ENCODE peak calls at places on chromosomes 16 and 17, in nine cellular contexts. H is SHP77; X is DMS79 treated with DMSO at 0.1 percent for 48 hours; L is nucleus accumbens; Y is cerebellar nuclear complex; Z is B cell; G is hippocampal formation; A is HuH-7.5; I is stimulated activated CD4-positive, alpha-beta T cell treated with anti-CD3 and anti-CD28 coated beads, Interleukin-4, amount 100 ng/mL, for 1 hour. S is an unnamed sample.

GRCh38 chr17:20116683-20117309 is 107.6 kb downstream of the SPECC1 start:
- DNase-seq in H (peak), Y (peak), X (peak), A (peak), I (peak), L (no peak), Z (peak), G (peak), S (no peak)

GRCh38 chr17:3890082-3890892 is 2.6 kb downstream of the CAMKK1 start:
- DNase-seq in A (no peak), Z (no peak), L (peak), X (peak), I (peak), G (no peak), Y (no peak), H (peak), S (peak)

GRCh38 chr17:62591323-62591722 is 36.1 kb upstream of the MRC2 start:
- DNase-seq in A (no peak), I (no peak), X (no peak), G (no peak), H (no peak), Y (no peak), Z (no peak), L (no peak), S (no peak)

GRCh38 chr17:77451271-77451893 is 310.6 kb downstream of the SEC14L1 start:
- DNase-seq in G (peak), Y (no peak), H (peak), L (peak), Z (peak), X (peak), A (peak), I (peak), S (peak)

GRCh38 chr17:47279062-47279801 is 25.6 kb downstream of the ITGB3 start:
- DNase-seq in Z (peak), Y (no peak), X (no peak), G (no peak), A (no peak), I (no peak), H (no peak), L (no peak), S (peak)

GRCh38 chr16:11010576-11011221 is 66.3 kb downstream of the CLEC16A start:
- DNase-seq in Y (no peak), H (no peak), Z (no peak), G (no peak), X (no peak), I (no peak), A (no peak), L (no peak), S (no peak)

GRCh38 chr16:49491111-49491670 is 117.6 kb downstream of the C16orf78 start:
- DNase-seq in G (no peak), X (peak), Z (no peak), A (no peak), L (no peak), Y (no peak), H (no peak), I (no peak), S (peak)

GRCh38 chr16:4051591-4051990 is 64.7 kb downstream of the ADCY9 start:
- DNase-seq in A (no peak), Y (no peak), H (no peak), G (no peak), X (no peak), Z (no peak), I (no peak), L (no peak), S (no peak)

GRCh38 chr16:77986021-77986420 is 36.3 kb upstream of the CLEC3A start:
- DNase-seq in L (no peak), Z (no peak), A (no peak), X (no peak), Y (no peak), G (peak), H (no peak), I (no peak), S (no peak)

GRCh38 chr16:26598061-26598460 is 468.7 kb upstream of the C16orf82 start:
- DNase-seq in I (peak), A (no peak), G (no peak), H (no peak), Z (no peak), L (no peak), Y (no peak), X (no peak), S (no peak)

GRCh38 chr17:80453126-80453979 is 23.1 kb downstream of the NPTX1 start:
- DNase-seq in I (no peak), H (no peak), Z (no peak), Y (no peak), G (no peak), X (no peak), L (no peak), A (no peak), S (no peak)

GRCh38 chr17:9926150-9926804 is 21.2 kb upstream of the RCVRN start:
- DNase-seq in L (no peak), Y (no peak), I (no peak), A (no peak), Z (no peak), X (no peak), H (no peak), G (no peak), S (no peak)

GRCh38 chr16:77974883-77975282 is 47.5 kb upstream of the CLEC3A start:
- DNase-seq in G (no peak), I (no peak), X (no peak), A (no peak), L (no peak), H (no peak), Y (no peak), Z (no peak), S (no peak)

GRCh38 chr17:28963841-28964240 is 12.5 kb upstream of the PHF12 start:
- DNase-seq in Z (no peak), G (no peak), A (peak), X (no peak), I (no peak), Y (no peak), H (no peak), L (no peak), S (no peak)

GRCh38 chr16:30417447-30418349 is 10.3 kb downstream of the ZNF771 start:
- DNase-seq in X (peak), I (peak), A (peak), Z (peak), H (peak), L (peak), Y (peak), G (peak), S (peak)

GRCh38 chr17:48051278-48051677 is 3.1 kb downstream of the NFE2L1 start:
- DNase-seq in G (no peak), I (no peak), X (no peak), H (no peak), Z (no peak), Y (no peak), A (no peak), L (no peak), S (no peak)

GRCh38 chr17:76264755-76265623 is at the start of gene UBALD2:
- DNase-seq in L (peak), A (peak), G (peak), H (peak), X (peak), I (peak), Y (peak), Z (peak), S (peak)

GRCh38 chr16:11240636-11241473 is 15.1 kb downstream of the SOCS1 start:
- DNase-seq in H (no peak), Y (no peak), Z (no peak), I (no peak), L (no peak), G (no peak), A (no peak), X (no peak), S (no peak)

GRCh38 chr16:49779979-49780378 is 75.9 kb downstream of the ZNF423 start:
- DNase-seq in L (no peak), X (no peak), A (no peak), Y (no peak), I (no peak), H (no peak), Z (no peak), G (no peak), S (no peak)

GRCh38 chr17:80152057-80152831 is 5.3 kb upstream of the EIF4A3 start:
- DNase-seq in A (no peak), I (no peak), L (no peak), X (no peak), G (no peak), Z (no peak), Y (no peak), H (no peak), S (no peak)

GRCh38 chr17:51422634-51423033 is 162.3 kb downstream of the UTP18 start:
- DNase-seq in L (no peak), X (no peak), H (no peak), I (no peak), G (no peak), Y (no peak), A (no peak), Z (no peak), S (no peak)

GRCh38 chr17:3683054-3683511 is 12.9 kb downstream of the P2RX5 start:
- DNase-seq in Z (peak), Y (no peak), L (no peak), X (no peak), A (peak), H (peak), I (peak), G (no peak), S (no peak)

GRCh38 chr16:69190046-69190588 is 3.2 kb downstream of the SNTB2 start:
- DNase-seq in L (no peak), X (no peak), Z (no peak), H (no peak), G (no peak), A (no peak), I (no peak), Y (no peak), S (no peak)

GRCh38 chr17:56897646-56898424 is 16.0 kb downstream of the TRIM25 start:
- DNase-seq in H (no peak), Z (peak), X (no peak), L (no peak), Y (no peak), G (no peak), I (no peak), A (no peak), S (no peak)

GRCh38 chr16:59013930-59014329 is 279.8 kb upstream of the GOT2 start:
- DNase-seq in H (no peak), Z (no peak), I (no peak), Y (no peak), L (no peak), X (no peak), A (no peak), G (no peak), S (no peak)

GRCh38 chr17:80919331-80920284 is 72.0 kb upstream of the CHMP6 start:
- DNase-seq in L (no peak), X (no peak), G (no peak), Z (no peak), A (no peak), I (no peak), H (no peak), Y (no peak), S (no peak)

GRCh38 chr17:75872434-75873351 is 5.7 kb downstream of the TRIM47 start:
- DNase-seq in G (no peak), X (no peak), H (peak), A (peak), I (no peak), Y (no peak), L (no peak), Z (no peak), S (peak)

GRCh38 chr16:27769561-27770222 is 219.7 kb downstream of the KATNIP start:
- DNase-seq in Y (no peak), Z (no peak), H (no peak), I (no peak), X (no peak), A (no peak), G (no peak), L (no peak), S (peak)

GRCh38 chr17:51169340-51169739 is 3.1 kb downstream of the NME2 start:
- DNase-seq in X (no peak), I (no peak), A (no peak), Z (no peak), Y (no peak), H (no peak), G (no peak), L (no peak), S (no peak)

GRCh38 chr17:60036796-60037677 is 41.7 kb downstream of the HEATR6 start:
- DNase-seq in Z (peak), X (peak), L (no peak), G (peak), A (peak), I (peak), H (peak), Y (no peak), S (peak)

GRCh38 chr17:42358434-42358833 is 29.8 kb downstream of the STAT3 start:
- DNase-seq in G (no peak), H (no peak), X (no peak), Y (no peak), A (no peak), I (no peak), Z (no peak), L (no peak), S (no peak)

GRCh38 chr16:74268372-74268782 is 28.2 kb upstream of the PSMD7 start:
- DNase-seq in I (no peak), H (no peak), Y (no peak), G (no peak), A (no peak), Z (no peak), X (no peak), L (no peak), S (no peak)

GRCh38 chr16:21116148-21116693 is 34.4 kb downstream of the DNAH3 start:
- DNase-seq in Z (peak), A (no peak), Y (no peak), L (no peak), G (no peak), H (no peak), X (no peak), I (no peak), S (no peak)

GRCh38 chr17:37547986-37548385 is 58.3 kb downstream of the DUSP14 start:
- DNase-seq in Y (no peak), X (no peak), Z (no peak), I (no peak), H (no peak), G (no peak), L (no peak), A (no peak), S (no peak)

GRCh38 chr16:17346774-17347569 is 123.8 kb downstream of the XYLT1 start:
- DNase-seq in L (no peak), Z (no peak), Y (no peak), X (no peak), A (no peak), I (no peak), G (no peak), H (no peak), S (no peak)

GRCh38 chr16:22671301-22672076 is 142.5 kb upstream of the HS3ST2 start:
- DNase-seq in Y (no peak), H (no peak), A (no peak), L (no peak), Z (no peak), I (no peak), G (no peak), X (no peak), S (no peak)

GRCh38 chr17:48240562-48241130 is 133.1 kb downstream of the SNX11 start:
- DNase-seq in L (no peak), G (no peak), A (no peak), Y (no peak), X (no peak), Z (no peak), H (no peak), I (no peak), S (no peak)

GRCh38 chr17:27398691-27399090 is 57.6 kb upstream of the KSR1 start:
- DNase-seq in A (no peak), I (no peak), X (no peak), G (no peak), H (no peak), L (no peak), Y (no peak), Z (no peak), S (no peak)

GRCh38 chr16:62363451-62363850 is 327.2 kb upstream of the CDH8 start:
- DNase-seq in X (no peak), I (no peak), A (no peak), Y (no peak), G (peak), L (no peak), Z (no peak), H (no peak), S (no peak)

S was measured in lower lobe of right lung.